ENCODE peak calls at places on chromosomes 5 and 9, in six cellular contexts. One of them, this sample, is unnamed.

GRCh38 chr9:123105490-123105889 is 72.0 kb downstream of the GPR21 start:
- DNase-seq in natural killer cell: no peak
- DNase-seq in stimulated activated CD8-positive, alpha-beta memory T cell treated with anti-CD3 and anti-CD28 coated beads, Interleukin-7, amount 100 ng/mL, for 1 hour: no peak
- DNase-seq in mucosa of gallbladder: no peak
- DNase-seq in M059J: no peak
- DNase-seq in NCI-H1092 treated with DMSO at 0.1 percent for 48 hours: no peak
- DNase-seq in this sample: no peak

GRCh38 chr5:101942321-101942882 is 353.7 kb downstream of the SLCO4C1 start:
- DNase-seq in stimulated activated CD8-positive, alpha-beta memory T cell treated with anti-CD3 and anti-CD28 coated beads, Interleukin-7, amount 100 ng/mL, for 1 hour: no peak
- DNase-seq in M059J: peak
- DNase-seq in NCI-H1092 treated with DMSO at 0.1 percent for 48 hours: peak
- DNase-seq in mucosa of gallbladder: peak
- DNase-seq in natural killer cell: no peak
- DNase-seq in this sample: no peak

GRCh38 chr5:118637947-118638670 is 350.2 kb downstream of the DTWD2 start:
- DNase-seq in NCI-H1092 treated with DMSO at 0.1 percent for 48 hours: no peak
- DNase-seq in natural killer cell: no peak
- DNase-seq in mucosa of gallbladder: peak
- DNase-seq in stimulated activated CD8-positive, alpha-beta memory T cell treated with anti-CD3 and anti-CD28 coated beads, Interleukin-7, amount 100 ng/mL, for 1 hour: no peak
- DNase-seq in M059J: no peak
- DNase-seq in this sample: no peak

GRCh38 chr9:115615821-115616665 is 498.1 kb upstream of the TNC start:
- DNase-seq in stimulated activated CD8-positive, alpha-beta memory T cell treated with anti-CD3 and anti-CD28 coated beads, Interleukin-7, amount 100 ng/mL, for 1 hour: no peak
- DNase-seq in mucosa of gallbladder: no peak
- DNase-seq in natural killer cell: no peak
- DNase-seq in M059J: peak
- DNase-seq in NCI-H1092 treated with DMSO at 0.1 percent for 48 hours: no peak
- DNase-seq in this sample: no peak

GRCh38 chr5:132435891-132436290 is 54.7 kb downstream of the IRF1 start:
- DNase-seq in M059J: no peak
- DNase-seq in NCI-H1092 treated with DMSO at 0.1 percent for 48 hours: no peak
- DNase-seq in natural killer cell: no peak
- DNase-seq in mucosa of gallbladder: no peak
- DNase-seq in stimulated activated CD8-positive, alpha-beta memory T cell treated with anti-CD3 and anti-CD28 coated beads, Interleukin-7, amount 100 ng/mL, for 1 hour: no peak
- DNase-seq in this sample: no peak

GRCh38 chr5:119302916-119303897 is 52.6 kb upstream of the TNFAIP8 start:
- DNase-seq in M059J: peak
- DNase-seq in stimulated activated CD8-positive, alpha-beta memory T cell treated with anti-CD3 and anti-CD28 coated beads, Interleukin-7, amount 100 ng/mL, for 1 hour: no peak
- DNase-seq in mucosa of gallbladder: peak
- DNase-seq in NCI-H1092 treated with DMSO at 0.1 percent for 48 hours: no peak
- DNase-seq in natural killer cell: no peak
- DNase-seq in this sample: no peak

GRCh38 chr9:5511476-5511875 is 1.1 kb downstream of the PDCD1LG2 start:
- DNase-seq in M059J: peak
- DNase-seq in mucosa of gallbladder: no peak
- DNase-seq in stimulated activated CD8-positive, alpha-beta memory T cell treated with anti-CD3 and anti-CD28 coated beads, Interleukin-7, amount 100 ng/mL, for 1 hour: no peak
- DNase-seq in natural killer cell: no peak
- DNase-seq in NCI-H1092 treated with DMSO at 0.1 percent for 48 hours: peak
- DNase-seq in this sample: peak

GRCh38 chr9:131473198-131473885 is 29.4 kb upstream of the POMT1 start:
- DNase-seq in NCI-H1092 treated with DMSO at 0.1 percent for 48 hours: no peak
- DNase-seq in M059J: no peak
- DNase-seq in mucosa of gallbladder: no peak
- DNase-seq in natural killer cell: no peak
- DNase-seq in stimulated activated CD8-positive, alpha-beta memory T cell treated with anti-CD3 and anti-CD28 coated beads, Interleukin-7, amount 100 ng/mL, for 1 hour: no peak
- DNase-seq in this sample: no peak

GRCh38 chr9:137311971-137312851 is 10.1 kb upstream of the NRARP start:
- DNase-seq in mucosa of gallbladder: no peak
- DNase-seq in NCI-H1092 treated with DMSO at 0.1 percent for 48 hours: no peak
- DNase-seq in M059J: no peak
- DNase-seq in stimulated activated CD8-positive, alpha-beta memory T cell treated with anti-CD3 and anti-CD28 coated beads, Interleukin-7, amount 100 ng/mL, for 1 hour: no peak
- DNase-seq in natural killer cell: no peak
- DNase-seq in this sample: no peak

GRCh38 chr5:14286007-14286406 is 142.9 kb downstream of the TRIO start:
- DNase-seq in stimulated activated CD8-positive, alpha-beta memory T cell treated with anti-CD3 and anti-CD28 coated beads, Interleukin-7, amount 100 ng/mL, for 1 hour: no peak
- DNase-seq in natural killer cell: no peak
- DNase-seq in M059J: no peak
- DNase-seq in mucosa of gallbladder: no peak
- DNase-seq in NCI-H1092 treated with DMSO at 0.1 percent for 48 hours: no peak
- DNase-seq in this sample: no peak

This sample was measured in NCI-H524.